ENCODE peak calls at places on chromosomes 12 and 14, in four cellular contexts. V, W, U and H are unnamed samples.

GRCh38 chr12:28340261-28340660 is 150.0 kb downstream of the CCDC91 start:
- DNase-seq in V (no peak), W (no peak), U (no peak), H (no peak)

GRCh38 chr12:119180380-119181040 is 1.8 kb downstream of the HSPB8 start:
- DNase-seq in V (peak), W (no peak), U (no peak), H (no peak)

GRCh38 chr12:114393569-114393968 is 12.4 kb downstream of the TBX5 start:
- DNase-seq in V (no peak), W (no peak), U (no peak), H (no peak)

GRCh38 chr12:106345739-106346138 is 11.8 kb upstream of the POLR3B start:
- DNase-seq in V (peak), W (no peak), U (peak), H (no peak)

GRCh38 chr12:27133022-27133590 is 50.7 kb upstream of the C12orf71 start:
- DNase-seq in V (no peak), W (no peak), U (no peak), H (no peak)

GRCh38 chr12:95304673-95305198 is 87.1 kb downstream of the VEZT start:
- DNase-seq in V (no peak), W (no peak), U (no peak), H (no peak)

GRCh38 chr12:26010293-26010821 is 51.9 kb downstream of the RASSF8 start:
- DNase-seq in V (no peak), W (no peak), U (no peak), H (no peak)

GRCh38 chr12:66896797-66897196 is 217.9 kb upstream of the GRIP1 start:
- DNase-seq in V (no peak), W (no peak), U (no peak), H (no peak)

GRCh38 chr12:122651520-122652224 is 51.5 kb downstream of the HCAR2 start:
- DNase-seq in V (no peak), W (no peak), U (no peak), H (no peak)
- TF ChIP-seq CTCF in V (no peak), W (no peak), U (no peak), H (no peak)

GRCh38 chr12:80188566-80188965 is 89.2 kb downstream of the OTOGL start:
- DNase-seq in V (no peak), W (no peak), U (no peak), H (no peak)

GRCh38 chr12:80190001-80190400 is 90.7 kb downstream of the OTOGL start:
- DNase-seq in V (no peak), W (no peak), U (no peak), H (no peak)

GRCh38 chr12:80186727-80187217 is 87.4 kb downstream of the OTOGL start:
- DNase-seq in V (peak), W (no peak), U (peak), H (peak)

GRCh38 chr12:80187660-80188090 is 88.3 kb downstream of the OTOGL start:
- DNase-seq in V (peak), W (no peak), U (no peak), H (peak)

GRCh38 chr12:80189241-80189640 is 89.9 kb downstream of the OTOGL start:
- DNase-seq in V (no peak), W (no peak), U (no peak), H (no peak)
- TF ChIP-seq CTCF in V (no peak), W (no peak), U (no peak), H (no peak)

DNA sequence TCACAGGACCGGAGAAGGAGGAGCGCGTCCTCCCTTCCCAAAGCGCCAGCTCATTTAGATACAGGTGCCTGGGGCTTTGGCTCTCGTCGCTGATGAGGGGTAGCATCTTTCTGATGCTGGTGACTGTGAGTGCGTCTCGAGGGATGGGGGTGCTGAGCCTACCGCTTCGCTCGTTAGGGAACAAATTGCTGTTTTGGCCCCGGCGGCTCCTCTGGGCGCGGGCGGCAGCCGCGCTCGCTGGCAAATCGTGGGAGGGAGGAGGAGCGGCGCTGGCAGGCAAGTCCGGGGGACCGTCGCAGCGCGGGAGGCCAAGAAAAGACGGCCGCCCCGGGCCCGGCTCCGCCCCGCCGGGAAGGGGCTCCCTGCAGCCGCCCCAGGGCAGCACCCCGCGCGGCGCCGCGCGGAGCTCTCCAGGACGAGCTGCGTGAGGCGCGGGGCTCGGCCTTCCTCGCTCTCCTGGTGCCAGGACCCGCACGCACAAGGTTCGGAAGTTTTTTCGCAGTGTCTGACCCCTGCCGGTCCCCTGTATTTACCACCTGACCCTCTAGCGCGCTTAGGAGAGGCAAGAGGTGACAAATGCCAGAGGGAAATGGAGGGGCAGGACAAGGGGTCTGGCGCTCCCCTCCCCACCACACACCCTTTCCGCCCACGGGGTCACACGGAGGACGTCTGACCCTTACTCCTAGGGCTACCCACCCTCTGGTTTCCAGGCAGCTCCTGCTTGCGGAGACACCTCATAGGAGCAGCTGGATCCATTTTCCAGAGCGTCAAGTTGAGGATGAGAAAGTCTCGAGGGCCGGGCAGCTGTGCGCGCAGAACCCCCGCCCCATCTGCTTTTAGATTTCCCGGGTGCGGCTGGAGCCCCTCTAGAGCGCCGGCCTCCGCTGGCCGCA is 875 bp upstream of the KCNH3 start:
- DNase-seq in V (no peak), W (no peak), U (peak), H (peak)
- TF ChIP-seq CTCF in V (no peak), W (no peak), U (no peak), H (no peak)

DNA sequence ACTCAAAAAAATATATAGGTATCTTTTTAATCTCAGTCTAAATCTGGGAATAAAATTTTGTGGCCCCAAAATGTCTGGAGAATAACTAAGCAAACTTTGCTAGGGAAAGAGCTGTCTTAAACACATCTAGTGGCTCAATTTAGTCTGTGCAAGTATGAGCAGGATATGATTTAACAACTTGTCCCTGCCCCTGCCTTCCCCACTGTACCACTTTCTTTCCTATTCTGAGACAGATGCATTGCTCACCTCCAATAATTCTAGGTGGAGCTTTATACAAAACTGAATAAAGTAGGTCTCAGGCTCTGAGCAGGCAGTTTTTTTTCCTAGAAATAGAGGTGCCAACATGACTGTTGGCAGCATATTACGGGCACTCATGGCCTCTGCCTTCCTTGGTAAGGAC is 412.1 kb downstream of the DAD1 start:
- DNase-seq in V (no peak), W (no peak), U (no peak), H (no peak)
- TF ChIP-seq CTCF in V (no peak), W (no peak), U (no peak), H (no peak)

DNA sequence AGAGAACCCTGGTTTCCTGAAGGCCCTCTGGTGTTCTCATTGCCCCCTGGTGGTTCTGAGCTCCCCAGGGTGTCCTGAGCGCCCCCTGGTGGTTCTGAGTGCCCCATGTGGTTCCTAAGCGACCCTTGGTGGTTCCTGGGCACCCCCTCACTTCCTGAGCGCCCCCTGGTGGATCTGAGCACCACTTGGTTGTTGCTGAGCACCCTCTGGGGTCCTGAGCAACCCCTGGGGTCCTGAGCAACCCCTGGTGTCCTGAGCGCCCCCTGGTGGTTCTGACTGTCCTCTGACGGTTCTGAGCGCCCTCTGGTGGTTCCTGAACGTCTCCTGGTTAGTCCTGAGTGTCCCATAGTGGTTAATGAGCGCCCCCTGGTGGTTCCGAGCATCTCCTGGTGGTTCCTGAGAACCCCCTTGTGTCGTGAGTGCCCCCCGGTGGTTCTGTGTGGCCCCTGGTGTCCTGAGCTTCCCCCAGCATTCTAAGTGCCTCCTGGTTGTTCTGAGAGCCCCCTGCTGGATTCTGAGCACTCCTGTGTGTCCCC is 568.3 kb downstream of the TMEM121 start:
- DNase-seq in V (no peak), W (no peak), U (peak), H (no peak)
- TF ChIP-seq CTCF in V (peak), W (no peak), U (no peak), H (no peak)

GRCh38 chr12:30797689-30798088 is 42.9 kb upstream of the CAPRIN2 start:
- DNase-seq in V (no peak), W (no peak), U (no peak), H (no peak)
- TF ChIP-seq CTCF in V (no peak), W (no peak), U (no peak), H (peak)

GRCh38 chr14:36522347-36522971 is 2.4 kb upstream of the NKX2-1 start:
- DNase-seq in V (no peak), W (no peak), U (peak), H (no peak)

GRCh38 chr14:36518586-36519430 is 1.2 kb downstream of the NKX2-1 start:
- DNase-seq in V (no peak), W (no peak), U (peak), H (no peak)

GRCh38 chr14:36519431-36520321 is at the start of gene NKX2-1:
- DNase-seq in V (no peak), W (no peak), U (peak), H (no peak)

GRCh38 chr14:36521598-36522345 is 1.7 kb upstream of the NKX2-1 start:
- DNase-seq in V (no peak), W (no peak), U (peak), H (no peak)

GRCh38 chr14:36520601-36521525 is 831 bp upstream of the NKX2-1 start:
- DNase-seq in V (no peak), W (no peak), U (peak), H (no peak)
- TF ChIP-seq CTCF in V (no peak), W (no peak), U (peak), H (no peak)